ENCODE peak calls at places on chromosomes 1 and 21, in four cellular contexts. N is stomach, A is fibroblast of pulmonary artery, X is bronchial epithelial cell. T is an unnamed sample.
A peak's percentile ranks its signal among the peaks of the same experiment; 100 is the strongest.

GRCh38 chr1:230820568-230820967 is 47.8 kb downstream of the C1orf198 start:
- DNase-seq in X (no peak), N (no peak), A (no peak), T (no peak)

GRCh38 chr1:183840140-183840539 is 35.2 kb downstream of the RGL1 start:
- DNase-seq in A (peak; percentile 48), X (peak; percentile 74), N (no peak), T (no peak)

GRCh38 chr1:67264152-67264551 is 43.5 kb upstream of the IL12RB2 start:
- DNase-seq in N (no peak), X (no peak), A (no peak), T (no peak)

GRCh38 chr1:73886721-73887120 is 311.3 kb downstream of the LRRIQ3 start:
- DNase-seq in N (no peak), X (no peak), A (no peak), T (no peak)

GRCh38 chr1:206509612-206510257 is 2.4 kb downstream of the RASSF5 start:
- DNase-seq in N (no peak), X (no peak), A (no peak), T (no peak)

GRCh38 chr1:54823670-54824069 is 22.5 kb upstream of the TTC22 start:
- DNase-seq in A (no peak), X (no peak), N (no peak), T (no peak)

GRCh38 chr1:150259758-150260669 is 2.4 kb downstream of the CA14 start:
- DNase-seq in A (no peak), N (peak; percentile 78), X (peak; percentile 69), T (no peak)

GRCh38 chr1:115555446-115555845 is 86.3 kb upstream of the VANGL1 start:
- DNase-seq in X (no peak), N (no peak), A (no peak), T (no peak)

GRCh38 chr1:64082459-64082858 is 121.0 kb upstream of the UBE2U start:
- DNase-seq in A (peak; percentile 31), N (no peak), X (peak; percentile 64), T (no peak)

GRCh38 chr1:223088713-223089240 is 54.3 kb downstream of the TLR5 start:
- DNase-seq in N (no peak), A (no peak), X (no peak), T (no peak)

GRCh38 chr1:159869607-159870006 is 7.2 kb upstream of the VSIG8 start:
- DNase-seq in A (no peak), N (no peak), X (no peak), T (no peak)

GRCh38 chr1:226542623-226543103 is 5.9 kb upstream of the STUM start:
- DNase-seq in A (peak; percentile 20), X (no peak), N (peak; percentile 65), T (no peak)

GRCh38 chr1:176878750-176879536 is 285.6 kb downstream of the ASTN1 start:
- DNase-seq in N (no peak), X (no peak), A (no peak), T (no peak)

DNA sequence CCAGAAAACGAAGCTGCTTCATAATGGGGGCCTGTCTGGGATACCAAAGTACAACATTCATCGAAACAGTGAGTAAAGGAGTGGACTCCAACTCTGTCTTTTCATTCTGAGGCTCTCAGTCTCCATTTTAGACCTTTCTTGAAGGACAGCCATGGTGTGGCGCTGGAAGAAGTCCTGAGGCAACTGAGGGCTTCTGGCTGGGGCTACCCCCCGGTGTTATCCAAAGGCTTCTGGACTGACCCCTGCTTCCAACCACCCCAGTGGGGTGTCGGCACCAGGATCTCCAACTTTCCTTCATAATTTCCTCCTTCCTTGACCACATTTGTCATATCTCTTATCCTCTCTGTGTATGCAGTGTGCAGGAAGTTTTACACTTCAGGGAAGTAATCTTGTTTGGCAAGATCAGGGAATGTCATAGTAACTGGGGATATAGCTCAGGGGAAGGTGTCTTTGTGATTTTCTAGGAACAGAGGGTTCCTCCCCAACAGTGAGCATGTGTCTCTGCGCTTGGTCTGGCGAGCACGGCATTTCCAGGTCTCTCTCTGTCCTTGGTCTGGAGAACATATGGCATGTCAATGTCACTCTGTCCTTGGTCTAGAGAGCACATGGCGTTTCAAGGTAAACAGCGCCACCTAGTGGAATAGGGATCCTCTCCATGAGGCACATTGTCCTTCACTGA is 19.4 kb upstream of the BSDC1 start:
- DNase-seq in N (peak; percentile 71), A (peak; percentile 82), X (peak; percentile 47), T (no peak)
- TF ChIP-seq CTCF in N (peak; percentile 86), A (peak; percentile 76), X (peak; percentile 75), T (peak; percentile 56)

DNA sequence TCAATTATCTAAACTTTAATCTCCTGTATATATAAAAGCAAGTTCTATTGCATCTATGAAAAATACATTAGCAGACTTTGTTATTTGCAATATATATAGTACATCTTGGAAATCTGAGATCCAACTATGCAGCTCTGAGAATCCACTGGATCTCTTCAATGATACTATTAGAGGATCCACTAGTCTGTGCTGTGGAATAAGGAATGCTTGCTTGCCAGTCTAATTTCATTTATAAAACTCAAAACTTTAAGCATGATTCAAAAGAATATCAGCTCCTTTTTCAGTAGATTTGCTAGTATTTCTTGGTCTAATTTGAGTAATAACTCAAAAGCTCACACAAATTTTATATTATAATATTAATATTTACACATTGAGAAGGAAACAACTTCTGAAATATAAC is 115.1 kb downstream of the SPATA6 start:
- DNase-seq in X (no peak), N (no peak), A (no peak), T (no peak)
- TF ChIP-seq CTCF in X (no peak), N (no peak), A (no peak), T (peak; percentile 37)

GRCh38 chr1:207628776-207629175 is 16.2 kb upstream of the CR1L start:
- DNase-seq in N (no peak), A (peak; percentile 4), X (no peak), T (no peak)
- TF ChIP-seq CTCF in N (no peak), A (no peak), X (no peak), T (no peak)

GRCh38 chr1:17059391-17060128 is 5.7 kb upstream of the SDHB start:
- DNase-seq in X (peak; percentile 62), A (peak; percentile 80), N (peak; percentile 78), T (no peak)
- TF ChIP-seq CTCF in X (peak; percentile 96), A (peak; percentile 89), N (peak; percentile 51), T (peak; percentile 90)

GRCh38 chr21:24076179-24076578 is 1531.1 kb downstream of the MRPL39 start:
- DNase-seq in N (no peak), A (peak; percentile 63), X (no peak), T (no peak)
- TF ChIP-seq CTCF in N (no peak), A (peak; percentile 13), X (no peak), T (peak; percentile 8)

DNA sequence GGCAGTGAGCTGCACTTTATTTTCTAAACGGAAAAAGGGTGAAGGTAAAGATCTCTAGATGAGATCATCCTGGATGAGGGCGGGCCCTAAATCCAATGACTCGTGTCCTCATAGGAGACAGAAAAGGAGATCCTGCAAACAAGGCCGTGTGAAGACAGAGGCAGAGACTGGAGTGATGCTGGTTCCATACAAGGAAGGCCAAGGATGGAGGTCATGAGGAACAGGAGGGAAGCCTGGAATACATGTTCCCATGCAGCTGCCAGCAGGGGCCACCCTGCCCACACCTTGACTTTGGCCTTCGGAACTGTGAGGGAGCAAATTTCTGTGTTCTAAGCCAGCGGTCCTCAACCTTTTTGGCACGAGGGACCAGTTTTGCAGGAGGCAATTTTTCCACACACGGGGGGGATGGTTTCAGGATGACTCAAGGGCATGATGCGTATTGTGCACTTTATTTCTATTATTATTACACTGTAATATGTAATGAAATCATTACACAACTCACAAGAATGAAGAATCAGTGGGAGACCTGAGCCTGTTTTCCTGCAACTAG is 94.3 kb downstream of the PSMG1 start:
- DNase-seq in A (peak; percentile 85), X (peak; percentile 78), N (no peak), T (no peak)
- TF ChIP-seq CTCF in A (peak; percentile 3), X (no peak), N (no peak), T (peak; percentile 12)

DNA sequence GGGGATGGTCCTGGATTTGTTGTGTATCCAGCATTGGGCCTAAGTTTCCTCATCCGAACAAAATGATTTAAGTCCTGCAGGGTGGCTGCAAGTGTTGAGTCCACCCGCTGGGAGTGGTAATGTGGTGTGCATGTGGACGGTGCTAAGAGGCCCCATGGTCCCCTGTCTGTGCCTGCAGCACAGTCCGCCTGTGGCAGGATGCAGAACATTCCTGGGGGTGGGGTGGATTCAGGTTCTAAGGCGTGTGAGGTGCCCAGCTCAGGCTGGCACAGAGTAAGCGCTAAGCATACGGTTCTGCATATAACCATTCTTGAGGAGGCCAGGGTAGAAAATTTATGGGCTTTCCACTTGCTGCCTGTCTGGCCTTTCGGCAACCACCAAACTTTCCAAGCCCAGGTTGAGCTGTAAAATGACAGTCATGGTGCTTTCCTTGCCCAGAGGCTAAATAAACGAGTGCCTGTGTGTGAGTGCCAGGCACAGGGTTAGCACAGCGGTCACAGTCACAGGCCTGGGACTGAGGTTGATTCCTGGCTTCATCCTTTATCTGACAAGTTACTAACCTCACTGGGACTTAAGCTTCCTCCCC is 30.7 kb downstream of the SLC2A1 start:
- DNase-seq in N (no peak), X (no peak), A (no peak), T (no peak)
- TF ChIP-seq CTCF in N (no peak), X (no peak), A (no peak), T (no peak)

GRCh38 chr1:51568231-51568935 is 48.5 kb upstream of the OSBPL9 start:
- DNase-seq in N (no peak), A (no peak), X (no peak), T (no peak)
- TF ChIP-seq CTCF in N (no peak), A (no peak), X (no peak), T (no peak)

GRCh38 chr1:50108497-50109073 is at the start of gene ELAVL4:
- DNase-seq in X (no peak), A (no peak), N (no peak), T (no peak)

GRCh38 chr1:50106095-50106761 is 2.5 kb upstream of the ELAVL4 start:
- DNase-seq in N (no peak), A (no peak), X (no peak), T (no peak)

GRCh38 chr1:50103615-50104081 is 5.1 kb upstream of the ELAVL4 start:
- DNase-seq in A (no peak), X (no peak), N (no peak), T (no peak)

GRCh38 chr1:50109647-50110075 is 941 bp downstream of the ELAVL4 start:
- DNase-seq in X (no peak), A (no peak), N (no peak), T (no peak)

DNA sequence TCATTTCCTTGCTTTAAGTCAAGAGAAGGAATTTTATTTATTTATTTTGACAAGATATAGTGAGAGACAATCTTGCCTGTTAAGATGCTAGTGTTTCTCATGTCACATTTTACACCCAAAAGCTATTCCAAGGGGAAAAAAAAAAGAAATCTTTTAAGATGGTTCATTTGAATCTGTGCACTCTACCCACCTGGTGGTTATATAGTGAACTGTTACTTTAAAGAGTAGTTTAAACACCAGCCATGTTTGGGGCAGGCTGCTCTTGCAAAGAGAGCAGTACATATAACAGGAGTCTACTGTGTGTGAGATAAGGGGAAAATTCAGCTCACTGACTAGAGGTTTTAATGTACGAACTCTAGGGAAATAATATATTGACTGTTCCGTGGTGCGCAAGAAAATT is 3.3 kb upstream of the ELAVL4 start:
- DNase-seq in A (no peak), X (no peak), N (no peak), T (no peak)
- TF ChIP-seq CTCF in A (no peak), X (peak; percentile 2), N (no peak), T (no peak)

GRCh38 chr1:18581420-18581880 is 49.2 kb upstream of the PAX7 start:
- DNase-seq in A (peak; percentile 7), N (peak; percentile 50), X (peak; percentile 8), T (no peak)
- TF ChIP-seq CTCF in A (peak; percentile 54), N (peak; percentile 50), X (peak; percentile 88), T (peak; percentile 68)

T was measured in osteocyte.